ENCODE peak calls at places on chromosome 6, in eight cellular contexts. J is non-pigmented ciliary epithelial cell, F is T-helper 1 cell, R is fibroblast of the conjunctiva, U is fibroblast of the aortic adventitia, L is OCI-LY7, N is stomach, I is SK-N-DZ. K is an unnamed sample.

GRCh38 chr6:135182120-135182992 is 1.2 kb downstream of the MYB start:
- DNase-seq in F (peak), J (no peak), N (peak), R (no peak), U (peak), L (peak), I (peak), K (no peak)

GRCh38 chr6:161109366-161109765 is 117.8 kb downstream of the MAP3K4 start:
- DNase-seq in U (no peak), F (no peak), I (no peak), L (no peak), N (no peak), J (no peak), R (no peak), K (no peak)

GRCh38 chr6:125809771-125810315 is 19.1 kb downstream of the NCOA7 start:
- DNase-seq in J (no peak), I (peak), F (no peak), U (no peak), R (no peak), N (no peak), L (peak), K (no peak)

GRCh38 chr6:104281370-104281769 is 578.3 kb downstream of the HACE1 start:
- DNase-seq in L (peak), J (no peak), U (no peak), I (no peak), R (no peak), N (no peak), F (no peak), K (no peak)

GRCh38 chr6:30613251-30614043 is 3.6 kb downstream of the PPP1R10 start:
- DNase-seq in R (no peak), N (no peak), U (peak), I (no peak), F (no peak), J (no peak), L (no peak), K (no peak)

GRCh38 chr6:165701564-165702354 is 38.7 kb upstream of the PDE10A start:
- DNase-seq in L (no peak), U (no peak), I (no peak), R (no peak), J (no peak), F (no peak), N (no peak), K (no peak)

GRCh38 chr6:104123227-104123626 is 736.5 kb downstream of the HACE1 start:
- DNase-seq in I (no peak), R (no peak), J (no peak), F (no peak), L (no peak), N (no peak), U (no peak), K (no peak)

GRCh38 chr6:117397536-117398227 is 28.1 kb downstream of the ROS1 start:
- DNase-seq in L (no peak), I (no peak), U (peak), R (peak), J (no peak), F (no peak), N (no peak), K (no peak)

GRCh38 chr6:44785123-44785522 is 397.6 kb downstream of the CDC5L start:
- DNase-seq in N (no peak), J (no peak), R (no peak), L (no peak), F (no peak), I (no peak), U (no peak), K (no peak)

GRCh38 chr6:112691289-112691688 is 344.2 kb downstream of the RFPL4B start:
- DNase-seq in N (no peak), L (no peak), F (no peak), R (peak), I (no peak), U (peak), J (peak), K (no peak)

K was measured in prostate gland.